ENCODE peak calls at places on chromosomes 12 and 14, in ten cellular contexts. O, A, M, Y, Z, G, H, E, F and B are unnamed samples.

GRCh38 chr12:64180951-64181350 is 41.1 kb downstream of the KICS2 start:
- DNase-seq in E (no peak), O (no peak), Z (peak; percentile 69), F (peak; percentile 72), A (no peak), G (no peak), H (peak; percentile 71), Y (no peak), M (peak; percentile 74), B (no peak)

GRCh38 chr14:104343690-104344640 is 205.6 kb downstream of the KIF26A start:
- DNase-seq in G (no peak), H (no peak), Z (no peak), M (peak; percentile 52), O (no peak), A (no peak), F (no peak), E (no peak), Y (no peak), B (no peak)

GRCh38 chr14:104888489-104889373 is 23.7 kb downstream of the CEP170B start:
- DNase-seq in A (no peak), Y (peak; percentile 33), M (peak; percentile 62), Z (no peak), G (peak; percentile 30), O (no peak), E (no peak), F (no peak), H (no peak), B (no peak)

GRCh38 chr14:81471062-81471461 is 62.6 kb downstream of the SEL1L start:
- DNase-seq in E (no peak), F (no peak), Z (no peak), G (no peak), Y (no peak), H (no peak), O (no peak), A (no peak), M (no peak), B (no peak)

GRCh38 chr12:94763461-94763860 is 113.1 kb upstream of the TMCC3 start:
- DNase-seq in O (no peak), Z (no peak), Y (no peak), G (no peak), M (no peak), H (no peak), F (no peak), A (no peak), E (peak; percentile 89), B (no peak)

GRCh38 chr14:99382781-99383456 is 97.7 kb downstream of the SETD3 start:
- DNase-seq in M (no peak), O (no peak), Z (no peak), E (no peak), G (no peak), A (no peak), Y (no peak), H (peak; percentile 48), F (peak; percentile 46), B (no peak)

GRCh38 chr12:123164222-123164621 is 13.3 kb upstream of the PITPNM2 start:
- DNase-seq in E (no peak), A (no peak), F (no peak), O (no peak), M (no peak), Y (no peak), Z (no peak), G (no peak), H (no peak), B (no peak)

GRCh38 chr12:65941388-65941787 is 117.1 kb downstream of the HMGA2 start:
- DNase-seq in Y (no peak), O (no peak), M (no peak), Z (peak; percentile 79), E (no peak), H (peak; percentile 98), A (no peak), F (peak; percentile 96), G (no peak), B (no peak)

GRCh38 chr12:52156310-52156709 is 35.5 kb downstream of the KRT80 start:
- DNase-seq in G (no peak), F (no peak), H (no peak), O (no peak), Z (no peak), A (no peak), E (no peak), Y (no peak), M (no peak), B (no peak)

GRCh38 chr12:20314325-20314724 is 54.0 kb upstream of the PDE3A start:
- DNase-seq in M (no peak), F (peak; percentile 43), G (no peak), Y (no peak), Z (no peak), O (no peak), H (peak; percentile 55), A (no peak), E (no peak), B (no peak)

GRCh38 chr12:102022286-102022685 is 39.5 kb downstream of the WASHC3 start:
- DNase-seq in H (no peak), O (no peak), G (no peak), Z (no peak), E (no peak), Y (no peak), A (no peak), F (no peak), M (no peak), B (no peak)

GRCh38 chr12:2211119-2211518 is 158.3 kb downstream of the CACNA1C start:
- DNase-seq in E (no peak), A (no peak), H (no peak), O (no peak), G (no peak), Y (no peak), F (no peak), Z (no peak), M (no peak), B (no peak)
- H3K4me1 ChIP-seq in E (no peaks in the 10 kb centered on the region), A (no peaks in the 10 kb centered on the region), H (no peaks in the 10 kb centered on the region), O (no peaks in the 10 kb centered on the region), G (peaks cover 3% of the 10 kb centered on the region), Y (peaks cover 2% of the 10 kb centered on the region), F (peaks cover 4% of the 10 kb centered on the region), Z (no peaks in the 10 kb centered on the region), M (peaks cover 17% of the 10 kb centered on the region), B (no peaks in the 10 kb centered on the region)

GRCh38 chr14:48250575-48250974 is 575.2 kb upstream of the MDGA2 start:
- DNase-seq in A (no peak), E (no peak), O (no peak), Z (no peak), G (no peak), F (no peak), Y (no peak), M (no peak), H (no peak), B (no peak)

GRCh38 chr14:48251290-48251689 is 575.9 kb upstream of the MDGA2 start:
- DNase-seq in Z (no peak), A (no peak), G (no peak), O (no peak), M (no peak), F (no peak), E (no peak), H (no peak), Y (no peak), B (no peak)

GRCh38 chr14:48243900-48244299 is 568.5 kb upstream of the MDGA2 start:
- DNase-seq in Z (no peak), O (no peak), F (no peak), Y (no peak), G (no peak), A (no peak), H (no peak), E (no peak), M (no peak), B (no peak)

GRCh38 chr14:48253020-48253419 is 577.6 kb upstream of the MDGA2 start:
- DNase-seq in E (no peak), G (no peak), Y (no peak), F (no peak), M (no peak), O (no peak), H (no peak), Z (no peak), A (no peak), B (no peak)

GRCh38 chr14:48247972-48248371 is 572.6 kb upstream of the MDGA2 start:
- DNase-seq in Y (no peak), H (no peak), F (no peak), Z (no peak), O (no peak), A (no peak), E (no peak), M (no peak), G (no peak), B (no peak)
- H3K27ac ChIP-seq in Y (no peak overlapping the region), H (no peak overlapping the region), F (no peak overlapping the region), Z (no peak overlapping the region), O (no peak overlapping the region), A (no peak overlapping the region), E (no peak overlapping the region), M (no peak overlapping the region), G (no peak overlapping the region), B (no peak overlapping the region)

DNA sequence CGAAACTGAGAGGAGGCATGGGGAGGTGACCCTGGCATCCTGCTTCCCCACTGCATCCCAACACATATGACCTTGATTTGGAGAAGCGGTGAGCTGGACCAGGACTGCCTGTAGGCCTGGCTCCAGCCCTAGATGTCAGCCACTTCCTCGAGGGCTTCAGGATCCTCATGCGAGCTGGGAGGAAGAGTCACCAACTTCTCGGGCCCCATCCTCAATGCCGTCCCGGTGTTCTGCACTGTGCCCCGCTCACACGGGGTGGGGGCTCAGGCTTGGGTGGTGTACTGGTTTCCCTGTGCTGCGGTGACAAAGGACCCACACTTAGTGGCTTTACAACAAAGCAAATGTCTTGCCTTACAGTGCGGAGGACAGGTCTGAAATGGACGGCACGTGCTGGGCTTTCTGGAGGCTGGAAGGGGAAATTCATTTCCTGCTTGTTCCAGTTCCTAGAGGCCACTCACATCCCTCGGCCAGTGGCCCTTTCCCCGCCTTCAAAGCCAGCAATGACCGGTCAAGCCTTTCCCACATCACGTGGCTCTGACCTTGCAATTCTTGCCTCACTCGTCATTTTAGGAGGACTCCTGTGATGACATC is 298.1 kb upstream of the RTL1 start:
- DNase-seq in F (no peak), M (peak; percentile 44), O (no peak), E (no peak), G (no peak), H (no peak), Z (no peak), A (no peak), Y (no peak), B (no peak)
- H3K27me3 ChIP-seq in F (no peaks in the 10 kb centered on the region), M (no peaks in the 10 kb centered on the region), O (no peaks in the 10 kb centered on the region), E (no peaks in the 10 kb centered on the region), G (no peaks in the 10 kb centered on the region), H (no peaks in the 10 kb centered on the region), Z (no peaks in the 10 kb centered on the region), A (no peaks in the 10 kb centered on the region), Y (no peaks in the 10 kb centered on the region), B (no peaks in the 10 kb centered on the region)

DNA sequence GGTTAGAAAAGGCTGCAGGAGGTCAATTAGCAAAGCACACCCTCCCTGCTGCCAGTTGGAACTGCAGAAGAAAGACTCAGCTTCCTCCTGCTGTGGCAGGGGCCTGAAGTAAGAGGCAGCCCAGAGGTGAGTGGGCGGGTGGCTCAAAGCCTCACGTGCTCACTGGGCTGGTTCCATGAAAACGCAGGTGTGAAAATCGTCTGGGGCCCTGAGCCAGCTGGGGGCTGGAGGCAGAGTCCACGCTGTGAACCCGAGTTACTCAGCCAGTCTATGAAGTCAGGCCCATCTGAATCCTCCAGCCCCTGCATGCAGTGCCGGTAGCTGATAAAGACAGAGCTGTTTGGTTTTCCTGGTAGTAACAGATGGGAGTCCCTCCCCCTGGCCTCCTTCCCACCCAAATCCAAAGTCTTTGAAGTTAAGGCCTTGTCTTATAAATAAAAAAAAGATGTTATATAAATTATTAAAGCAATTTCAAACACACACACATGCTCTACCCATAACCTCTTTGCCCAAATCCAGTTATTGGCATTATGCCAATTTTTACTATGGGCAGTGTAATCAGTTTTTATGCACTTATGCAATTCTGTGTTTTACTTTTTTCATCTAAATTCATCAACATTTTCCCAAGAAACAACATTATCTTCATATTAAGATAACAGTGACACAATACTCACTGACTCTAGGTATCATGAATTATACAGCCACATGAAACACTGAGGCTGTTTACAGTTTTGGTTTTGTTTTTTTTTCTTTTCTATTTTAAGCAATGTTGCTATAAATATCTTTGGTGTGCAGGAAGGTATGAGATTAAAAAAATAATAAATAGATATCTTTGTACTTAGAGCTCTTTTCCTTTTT is 57.9 kb upstream of the PNMA1 start:
- DNase-seq in Z (peak; percentile 80), E (peak; percentile 91), G (peak; percentile 72), F (peak; percentile 79), M (no peak), H (peak; percentile 59), A (peak; percentile 87), Y (peak; percentile 63), O (peak; percentile 68), B (peak; percentile 84)
- H3K4me1 ChIP-seq in Z (peaks cover 14% of the 10 kb centered on the region), E (peaks cover 70% of the 10 kb centered on the region), G (peaks cover 39% of the 10 kb centered on the region), F (peaks cover 21% of the 10 kb centered on the region), M (peaks cover 63% of the 10 kb centered on the region), H (peaks cover 16% of the 10 kb centered on the region), A (peaks cover 32% of the 10 kb centered on the region), Y (no peaks in the 10 kb centered on the region), O (peaks cover 66% of the 10 kb centered on the region), B (peaks cover 79% of the 10 kb centered on the region)